ENCODE peak calls at places on chromosome 11, in four cellular contexts. One of them, this sample, is unnamed.

GRCh38 chr11:9594267-9595046 is 21.0 kb downstream of the WEE1 start:
- DNase-seq in fibroblast of the aortic adventitia: no peak
- DNase-seq in uterus: no peak
- DNase-seq in heart right ventricle: no peak
- DNase-seq in this sample: no peak

GRCh38 chr11:126134461-126135155 is 71.9 kb upstream of the CDON start:
- DNase-seq in fibroblast of the aortic adventitia: no peak
- DNase-seq in uterus: no peak
- DNase-seq in heart right ventricle: no peak
- DNase-seq in this sample: no peak

GRCh38 chr11:63769044-63769718 is 606 bp upstream of the ZFTA start:
- DNase-seq in fibroblast of the aortic adventitia: no peak
- DNase-seq in uterus: peak
- DNase-seq in heart right ventricle: peak
- DNase-seq in this sample: peak

GRCh38 chr11:133778161-133778560 is 67.2 kb downstream of the SPATA19 start:
- DNase-seq in fibroblast of the aortic adventitia: no peak
- DNase-seq in uterus: no peak
- DNase-seq in heart right ventricle: no peak
- DNase-seq in this sample: no peak

GRCh38 chr11:66652651-66653050 is 14.1 kb downstream of the RBM4 start:
- DNase-seq in fibroblast of the aortic adventitia: no peak
- DNase-seq in uterus: no peak
- DNase-seq in heart right ventricle: no peak
- DNase-seq in this sample: no peak

GRCh38 chr11:33737362-33737821 is 1.2 kb upstream of the CD59 start:
- DNase-seq in fibroblast of the aortic adventitia: no peak
- DNase-seq in uterus: no peak
- DNase-seq in heart right ventricle: no peak
- DNase-seq in this sample: no peak

GRCh38 chr11:114400222-114400973 is at the start of the genes C11orf71 and RBM7:
- DNase-seq in fibroblast of the aortic adventitia: peak
- DNase-seq in uterus: peak
- DNase-seq in heart right ventricle: peak
- DNase-seq in this sample: peak

GRCh38 chr11:77081381-77081851 is 14.6 kb downstream of the CAPN5 start:
- DNase-seq in fibroblast of the aortic adventitia: no peak
- DNase-seq in uterus: peak
- DNase-seq in heart right ventricle: peak
- DNase-seq in this sample: no peak

This sample was measured in CD8-positive, alpha-beta memory T cell.